ENCODE peak calls at places on chromosomes 7 and 10, in nine cellular contexts. G is GM23248, F is astrocyte, L is K562, N is fibroblast of lung, U is HCT116, D is PC-9, M is neural progenitor cell, P is endothelial cell of umbilical vein. K is an unnamed sample. For H3K4me1, the result is how much of the 10 kb centered on the place peaks cover.

GRCh38 chr7:155418304-155418703 is 39.6 kb upstream of the EN2 start:
- DNase-seq in G (no peak), F (no peak), L (no peak), N (no peak), U (no peak), D (no peak), M (no peak), P (no peak), K (no peak)

GRCh38 chr10:58806970-58807630 is 294.4 kb downstream of the BICC1 start:
- DNase-seq in G (peak), F (no peak), L (no peak), N (peak), U (no peak), D (no peak), M (no peak), P (no peak), K (no peak)

GRCh38 chr10:14693891-14694290 is 80.8 kb downstream of the FAM107B start:
- DNase-seq in G (no peak), F (no peak), L (no peak), N (no peak), U (no peak), D (no peak), M (no peak), P (no peak), K (no peak)

GRCh38 chr10:132540456-132540855 is 2.9 kb downstream of the INPP5A start:
- DNase-seq in G (peak), F (no peak), L (no peak), N (peak), U (no peak), D (no peak), M (peak), P (peak), K (peak)

GRCh38 chr10:13806419-13806818 is 219.7 kb downstream of the PRPF18 start:
- DNase-seq in G (no peak), F (no peak), L (no peak), N (no peak), U (no peak), D (no peak), M (no peak), P (no peak), K (no peak)

GRCh38 chr10:21298686-21299085 is 226.8 kb downstream of the SKIDA1 start:
- DNase-seq in G (no peak), F (no peak), L (no peak), N (no peak), U (no peak), D (no peak), M (no peak), P (no peak), K (no peak)

GRCh38 chr7:28953628-28954027 is 4.5 kb downstream of the TRIL start:
- DNase-seq in G (peak), F (peak), L (no peak), N (peak), U (no peak), D (no peak), M (no peak), P (peak), K (peak)

GRCh38 chr7:140060788-140061606 is 1.8 kb downstream of the PARP12 start:
- DNase-seq in G (no peak), F (peak), L (peak), N (peak), U (no peak), D (no peak), M (no peak), P (peak), K (no peak)

GRCh38 chr7:55574062-55574717 is 1.9 kb upstream of the VOPP1 start:
- DNase-seq in G (peak), F (peak), L (no peak), N (peak), U (no peak), D (no peak), M (no peak), P (peak), K (peak)

GRCh38 chr7:134613623-134614347 is 32.9 kb upstream of the BPGM start:
- DNase-seq in G (peak), F (peak), L (no peak), N (peak), U (no peak), D (peak), M (no peak), P (peak), K (peak)

GRCh38 chr7:155787171-155787851 is 25.0 kb downstream of the SHH start:
- DNase-seq in G (peak), F (no peak), L (no peak), N (peak), U (no peak), D (no peak), M (peak), P (no peak), K (peak)

GRCh38 chr10:12252882-12253546 is 57.0 kb downstream of the CDC123 start:
- DNase-seq in G (peak), F (no peak), L (peak), N (no peak), U (no peak), D (peak), M (peak), P (no peak), K (peak)

GRCh38 chr10:613217-613616 is 76.3 kb downstream of the DIP2C start:
- DNase-seq in G (no peak), F (no peak), L (no peak), N (no peak), U (peak), D (peak), M (no peak), P (no peak), K (no peak)

GRCh38 chr7:141045842-141046630 is 27.8 kb upstream of the TMEM178B start:
- DNase-seq in G (peak), F (peak), L (no peak), N (peak), U (no peak), D (no peak), M (no peak), P (no peak), K (peak)

GRCh38 chr7:149637911-149638565 is 135.3 kb downstream of the ZNF467 start:
- DNase-seq in G (no peak), F (no peak), L (no peak), N (no peak), U (no peak), D (no peak), M (no peak), P (no peak), K (no peak)

GRCh38 chr7:155258233-155258575 is 39.5 kb upstream of the INSIG1 start:
- DNase-seq in G (peak), F (peak), L (no peak), N (peak), U (no peak), D (peak), M (no peak), P (peak), K (peak)

GRCh38 chr7:29106128-29106988 is 40.0 kb downstream of the CPVL start:
- DNase-seq in G (peak), F (peak), L (peak), N (peak), U (peak), D (peak), M (peak), P (peak), K (peak)

GRCh38 chr10:99667108-99667751 is 7.9 kb downstream of the ENTPD7 start:
- DNase-seq in G (peak), F (peak), L (peak), N (peak), U (peak), D (peak), M (no peak), P (peak), K (peak)

GRCh38 chr10:62083868-62084267 is 182.4 kb downstream of the ARID5B start:
- DNase-seq in G (peak), F (peak), L (peak), N (peak), U (no peak), D (peak), M (no peak), P (peak), K (peak)

GRCh38 chr7:129990403-129991192 is 37.8 kb upstream of the UBE2H start:
- DNase-seq in G (peak), F (peak), L (no peak), N (peak), U (no peak), D (no peak), M (peak), P (no peak), K (peak)

GRCh38 chr7:78081344-78081743 is 282.8 kb downstream of the PHTF2 start:
- DNase-seq in G (no peak), F (no peak), L (no peak), N (no peak), U (no peak), D (no peak), M (no peak), P (no peak), K (no peak)

GRCh38 chr7:56206420-56206819 is 90.2 kb upstream of the NUPR2 start:
- DNase-seq in G (no peak), F (no peak), L (no peak), N (no peak), U (no peak), D (no peak), M (no peak), P (no peak), K (no peak)

GRCh38 chr10:91433620-91434019 is 23.5 kb downstream of the HECTD2 start:
- DNase-seq in G (no peak), F (no peak), L (no peak), N (no peak), U (no peak), D (no peak), M (no peak), P (no peak), K (no peak)

GRCh38 chr7:158043461-158044155 is 544.0 kb downstream of the PTPRN2 start:
- DNase-seq in G (no peak), F (no peak), L (no peak), N (no peak), U (no peak), D (no peak), M (no peak), P (no peak), K (no peak)

GRCh38 chr7:115683093-115683492 is 347.5 kb downstream of the TFEC start:
- DNase-seq in G (no peak), F (no peak), L (no peak), N (no peak), U (no peak), D (no peak), M (no peak), P (no peak), K (no peak)

GRCh38 chr7:51350195-51350896 is 33.7 kb upstream of the COBL start:
- DNase-seq in G (no peak), F (no peak), L (no peak), N (peak), U (peak), D (peak), M (no peak), P (no peak), K (no peak)

GRCh38 chr7:135678612-135679575 is 16.6 kb downstream of the STMP1 start:
- DNase-seq in G (peak), F (peak), L (no peak), N (peak), U (no peak), D (peak), M (no peak), P (peak), K (no peak)

DNA sequence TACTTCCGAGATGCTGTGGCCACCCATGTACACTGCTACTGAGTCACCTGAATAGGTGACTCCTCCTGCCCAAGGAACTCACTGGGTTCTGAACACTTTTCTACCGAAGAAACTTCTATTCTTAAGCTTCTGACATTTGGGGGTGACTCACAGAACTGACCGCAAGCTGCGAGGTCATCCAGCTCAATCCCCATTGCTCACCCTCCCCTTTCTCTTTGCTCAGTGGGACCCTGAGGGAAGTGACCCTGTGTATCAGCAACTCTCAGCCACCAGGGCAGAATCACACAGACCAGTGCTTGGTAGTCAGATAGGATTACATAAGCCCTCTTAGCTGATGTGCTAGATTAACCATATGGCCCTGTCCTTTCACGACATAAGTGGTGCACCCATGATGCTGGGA is 46.3 kb downstream of the INSYN2A start:
- DNase-seq in G (peak), F (peak), L (no peak), N (peak), U (peak), D (no peak), M (no peak), P (peak), K (peak)
- H3K4me1 ChIP-seq in G (under half), F (half or more), L (under half), N (under half), U (half or more), D (under half), M (under half), P (under half), K (half or more)

DNA sequence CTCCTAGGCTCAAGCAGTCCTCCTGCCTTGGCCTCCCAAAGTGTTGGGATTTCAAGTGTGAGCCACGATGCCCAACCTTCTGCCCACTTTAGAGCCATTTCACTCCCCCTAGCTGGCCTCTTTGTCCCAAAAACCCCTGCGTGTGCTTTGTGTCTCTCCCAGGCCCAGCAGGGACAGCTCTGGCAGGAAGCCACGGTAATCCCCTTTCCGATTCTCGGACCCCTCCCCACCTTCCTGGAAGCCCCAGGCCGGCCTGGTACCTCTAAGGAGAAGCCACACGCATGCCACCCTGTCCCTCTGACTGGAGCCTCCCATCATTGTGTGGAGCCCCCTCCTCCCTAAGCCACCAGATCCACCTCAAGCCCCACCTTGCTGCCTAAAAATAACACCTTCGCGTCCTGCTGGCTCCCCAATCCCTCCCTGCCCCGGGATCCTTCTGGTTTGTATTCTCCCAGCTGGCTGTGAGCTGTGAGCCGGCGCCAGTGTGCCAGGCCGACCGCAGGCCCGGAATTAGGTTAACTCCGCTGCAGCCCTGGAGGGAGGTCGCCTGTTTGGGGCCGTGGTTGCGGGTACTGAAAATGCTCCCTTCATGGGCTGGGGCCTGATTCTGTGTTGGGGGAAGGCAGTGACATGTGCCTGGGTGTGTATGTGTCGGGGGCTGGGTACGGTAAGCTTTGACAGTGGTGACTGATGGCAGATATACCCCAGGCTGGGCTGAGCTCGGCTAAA is 16.3 kb upstream of the SRRM3 start:
- DNase-seq in G (no peak), F (no peak), L (no peak), N (no peak), U (no peak), D (no peak), M (peak), P (no peak), K (no peak)
- H2AFZ ChIP-seq in G (no peak), F (peak), L (no peak), N (no peak), U (no peak), D (no peak), M (peak), P (no peak), K (peak)

GRCh38 chr10:7473474-7473873 is 62.6 kb upstream of the SFMBT2 start:
- DNase-seq in G (no peak), F (no peak), L (no peak), N (no peak), U (no peak), D (no peak), M (no peak), P (no peak), K (no peak)

GRCh38 chr10:7467031-7467667 is 56.3 kb upstream of the SFMBT2 start:
- DNase-seq in G (no peak), F (no peak), L (no peak), N (no peak), U (no peak), D (no peak), M (no peak), P (no peak), K (no peak)

GRCh38 chr10:7474388-7474787 is 63.6 kb upstream of the SFMBT2 start:
- DNase-seq in G (no peak), F (no peak), L (no peak), N (no peak), U (no peak), D (no peak), M (no peak), P (no peak), K (no peak)

GRCh38 chr10:7471720-7472367 is 61.0 kb upstream of the SFMBT2 start:
- DNase-seq in G (no peak), F (no peak), L (no peak), N (no peak), U (no peak), D (no peak), M (no peak), P (no peak), K (no peak)

DNA sequence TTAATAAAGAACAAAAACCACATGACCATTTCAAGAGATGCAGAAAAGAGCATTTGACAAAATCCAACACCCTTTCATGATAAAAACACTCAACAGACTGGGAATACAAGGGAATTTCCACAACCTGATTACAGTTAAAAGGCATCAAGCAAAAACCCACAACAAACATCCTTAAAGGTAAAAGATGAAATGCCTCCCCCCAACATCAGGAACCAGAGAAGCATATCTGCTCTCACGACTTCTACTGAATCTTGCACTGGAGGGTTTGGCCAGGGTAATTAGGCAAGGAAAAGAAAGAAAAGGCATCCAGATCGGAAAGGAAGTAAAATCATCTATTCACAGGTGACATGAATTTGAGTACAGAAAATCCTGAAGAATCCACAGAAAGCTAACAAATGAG is 59.5 kb upstream of the SFMBT2 start:
- DNase-seq in G (no peak), F (no peak), L (no peak), N (no peak), U (no peak), D (no peak), M (no peak), P (no peak), K (no peak)
- H3K4me1 ChIP-seq in G (under half), F (under half), L (under half), N (under half), U (under half), D (under half), M (under half), P (under half), K (under half)

GRCh38 chr10:78728176-78728575 is 340.6 kb upstream of the ZMIZ1 start:
- DNase-seq in G (no peak), F (no peak), L (no peak), N (no peak), U (no peak), D (no peak), M (no peak), P (no peak), K (no peak)
- H2AFZ ChIP-seq in G (no peak), F (no peak), L (no peak), N (no peak), U (no peak), D (no peak), M (no peak), P (no peak), K (no peak)

GRCh38 chr7:1086588-1087461 is 1.1 kb upstream of the GPER1 start:
- DNase-seq in G (peak), F (peak), L (peak), N (peak), U (peak), D (peak), M (peak), P (peak), K (peak)

GRCh38 chr7:1083729-1084657 is 3.9 kb upstream of the GPER1 start:
- DNase-seq in G (no peak), F (no peak), L (no peak), N (no peak), U (no peak), D (no peak), M (no peak), P (peak), K (no peak)

GRCh38 chr7:1087462-1087809 is 477 bp upstream of the GPER1 start:
- DNase-seq in G (peak), F (peak), L (no peak), N (peak), U (no peak), D (no peak), M (no peak), P (no peak), K (peak)

GRCh38 chr7:1085910-1086421 is 1.9 kb upstream of the GPER1 start:
- DNase-seq in G (peak), F (no peak), L (no peak), N (no peak), U (no peak), D (no peak), M (no peak), P (peak), K (peak)

GRCh38 chr7:1085266-1085665 is 2.6 kb upstream of the GPER1 start:
- DNase-seq in G (no peak), F (no peak), L (no peak), N (no peak), U (no peak), D (no peak), M (no peak), P (no peak), K (peak)
- H3K4me1 ChIP-seq in G (under half), F (half or more), L (half or more), N (under half), U (under half), D (under half), M (under half), P (under half), K (under half)